ENCODE peak calls at places on chromosome 4, in six cellular contexts. P is gastrocnemius medialis; V is psoas muscle; W is AG04450; M is CD8-positive, alpha-beta T cell; X is CD8-positive, alpha-beta memory T cell. K is an unnamed sample.

GRCh38 chr4:8724436-8725070 is 132.0 kb downstream of the CPZ start:
- DNase-seq in P (no peak), V (no peak), X (no peak), M (no peak), W (no peak), K (no peak)

GRCh38 chr4:185992585-185992984 is 76.4 kb upstream of the TLR3 start:
- DNase-seq in V (no peak), P (no peak), M (no peak), X (no peak), W (no peak), K (no peak)

GRCh38 chr4:11456441-11456840 is 27.7 kb upstream of the HS3ST1 start:
- DNase-seq in P (no peak), M (no peak), V (no peak), X (no peak), W (no peak), K (no peak)

GRCh38 chr4:89357346-89357745 is 49.7 kb upstream of the GPRIN3 start:
- DNase-seq in X (no peak), P (no peak), V (no peak), W (no peak), M (no peak), K (no peak)

GRCh38 chr4:99722006-99722405 is 64.4 kb upstream of the C4orf54 start:
- DNase-seq in M (no peak), P (no peak), X (no peak), V (no peak), W (no peak), K (no peak)

GRCh38 chr4:178752954-178753525 is 1310.8 kb upstream of the AGA start:
- DNase-seq in X (no peak), W (no peak), V (no peak), P (no peak), M (no peak), K (no peak)

GRCh38 chr4:119781044-119781443 is 152.4 kb upstream of the PDE5A start:
- DNase-seq in M (no peak), V (no peak), W (no peak), P (no peak), X (no peak), K (no peak)

GRCh38 chr4:81606796-81607550 is 135.3 kb upstream of the RASGEF1B start:
- DNase-seq in V (no peak), W (no peak), M (no peak), P (no peak), X (no peak), K (no peak)

GRCh38 chr4:8235686-8236085 is 33.9 kb upstream of the HTRA3 start:
- DNase-seq in W (no peak), P (no peak), V (no peak), X (no peak), M (no peak), K (no peak)

GRCh38 chr4:81724925-81725329 is 253.2 kb upstream of the RASGEF1B start:
- DNase-seq in X (peak; percentile 2), V (peak; percentile 39), M (no peak), W (no peak), P (peak; percentile 40), K (no peak)

GRCh38 chr4:72701987-72702819 is 133.2 kb upstream of the ADAMTS3 start:
- DNase-seq in P (no peak), V (no peak), W (peak; percentile 10), X (no peak), M (no peak), K (no peak)

GRCh38 chr4:105978684-105979296 is 83.5 kb downstream of the NPNT start:
- DNase-seq in M (no peak), P (no peak), W (no peak), V (peak; percentile 26), X (no peak), K (no peak)

GRCh38 chr4:12716896-12717295 is 767.2 kb downstream of the RAB28 start:
- DNase-seq in V (no peak), P (no peak), W (no peak), M (no peak), X (no peak), K (no peak)

GRCh38 chr4:79248610-79249009 is 77.3 kb downstream of the NAA11 start:
- DNase-seq in P (no peak), W (no peak), V (no peak), X (no peak), M (no peak), K (no peak)

GRCh38 chr4:120733054-120733453 is 189.5 kb downstream of the PRDM5 start:
- DNase-seq in W (no peak), V (no peak), X (no peak), P (no peak), M (no peak), K (no peak)

DNA sequence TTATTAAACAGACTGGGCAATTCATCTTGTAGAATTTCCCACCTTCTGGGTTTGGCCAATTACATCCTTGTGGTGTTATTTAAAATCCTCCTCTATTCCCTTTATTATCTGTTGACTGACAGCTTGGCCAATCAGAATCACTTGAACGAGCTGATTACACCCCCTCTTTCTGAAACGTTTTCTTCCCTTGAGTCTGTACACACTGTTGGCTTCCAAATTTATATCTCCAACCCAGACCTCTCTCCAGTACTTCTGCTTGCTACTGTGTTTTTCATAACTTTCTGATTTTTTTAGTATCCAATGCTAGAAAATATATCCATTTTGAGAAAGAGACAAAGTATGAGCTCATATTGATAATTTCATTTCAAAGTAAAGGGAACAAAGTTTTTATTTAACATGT is 14.8 kb downstream of the CD38 start:
- DNase-seq in M (no peak), V (no peak), X (no peak), W (no peak), P (no peak), K (no peak)
- H3K9me3 ChIP-seq in M (no peaks in the 10 kb centered on the region), V (no peaks in the 10 kb centered on the region), X (no peaks in the 10 kb centered on the region), W (no peaks in the 10 kb centered on the region), P (no peaks in the 10 kb centered on the region), K (no peaks in the 10 kb centered on the region)

DNA sequence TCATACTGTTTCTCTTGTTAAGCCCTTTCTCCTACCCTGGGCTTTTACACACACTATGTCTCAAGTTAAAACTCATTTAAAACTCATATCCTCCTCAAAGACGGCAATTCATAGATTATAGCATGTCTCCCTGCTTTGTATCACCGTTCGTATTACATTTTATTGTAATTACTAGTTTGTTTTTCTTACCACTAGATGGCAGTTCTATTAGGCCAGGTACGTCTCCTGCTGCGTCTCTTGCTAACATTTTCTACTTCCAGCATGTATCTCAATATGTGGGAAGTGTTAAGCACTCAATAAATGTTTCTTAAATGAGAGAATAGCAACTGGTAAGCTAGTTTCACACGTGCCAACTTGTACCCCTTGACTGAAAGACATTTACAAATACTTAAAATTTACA is 450.3 kb upstream of the PCDH7 start:
- DNase-seq in M (no peak), W (no peak), X (no peak), V (no peak), P (no peak), K (no peak)
- H3K9me3 ChIP-seq in M (no peaks in the 10 kb centered on the region), W (no peaks in the 10 kb centered on the region), X (no peaks in the 10 kb centered on the region), V (peaks cover 6% of the 10 kb centered on the region), P (no peaks in the 10 kb centered on the region), K (no peaks in the 10 kb centered on the region)

GRCh38 chr4:4969298-4969697 is 50.0 kb downstream of the CYTL1 start:
- DNase-seq in X (no peak), M (no peak), P (peak; percentile 29), W (no peak), V (peak; percentile 78), K (no peak)

GRCh38 chr4:4971796-4972195 is 47.5 kb downstream of the CYTL1 start:
- DNase-seq in V (no peak), X (no peak), W (no peak), M (no peak), P (no peak), K (no peak)

DNA sequence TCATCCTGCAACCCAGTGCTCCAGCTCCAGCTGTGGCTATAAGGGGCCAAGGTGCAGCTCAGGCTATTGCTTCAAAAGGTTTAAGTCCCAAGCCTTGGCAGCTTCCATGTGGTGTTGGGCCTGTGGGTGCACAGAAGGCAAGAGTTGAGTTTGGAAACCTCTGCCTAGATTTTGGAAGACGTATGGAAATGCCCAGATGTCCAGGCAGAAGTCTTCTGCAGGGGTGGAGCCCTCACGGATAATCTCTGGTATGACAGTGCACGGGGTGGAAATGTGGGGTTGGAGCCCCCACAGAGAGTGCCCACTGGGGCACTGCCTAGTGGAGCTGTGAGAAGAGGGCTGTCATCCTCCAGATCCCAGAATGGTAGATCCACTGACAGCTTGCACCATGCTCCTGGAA is 44.5 kb downstream of the CYTL1 start:
- DNase-seq in M (no peak), P (no peak), W (no peak), X (no peak), V (no peak), K (no peak)
- H3K9me3 ChIP-seq in M (no peaks in the 10 kb centered on the region), P (no peaks in the 10 kb centered on the region), W (peaks cover 8% of the 10 kb centered on the region), X (no peaks in the 10 kb centered on the region), V (peaks cover 5% of the 10 kb centered on the region), K (no peaks in the 10 kb centered on the region)

GRCh38 chr4:141580523-141580922 is 55.9 kb upstream of the IL15 start:
- DNase-seq in M (no peak), W (no peak), X (no peak), V (no peak), P (no peak), K (no peak)
- H3K9me3 ChIP-seq in M (no peaks in the 10 kb centered on the region), W (no peaks in the 10 kb centered on the region), X (no peaks in the 10 kb centered on the region), V (no peaks in the 10 kb centered on the region), P (no peaks in the 10 kb centered on the region), K (no peaks in the 10 kb centered on the region)

GRCh38 chr4:48008021-48008596 is 8.4 kb downstream of the CNGA1 start:
- DNase-seq in P (no peak), V (no peak), X (no peak), M (no peak), W (no peak), K (no peak)
- H3K9me3 ChIP-seq in P (no peaks in the 10 kb centered on the region), V (no peaks in the 10 kb centered on the region), X (no peaks in the 10 kb centered on the region), M (no peaks in the 10 kb centered on the region), W (no peaks in the 10 kb centered on the region), K (no peaks in the 10 kb centered on the region)

DNA sequence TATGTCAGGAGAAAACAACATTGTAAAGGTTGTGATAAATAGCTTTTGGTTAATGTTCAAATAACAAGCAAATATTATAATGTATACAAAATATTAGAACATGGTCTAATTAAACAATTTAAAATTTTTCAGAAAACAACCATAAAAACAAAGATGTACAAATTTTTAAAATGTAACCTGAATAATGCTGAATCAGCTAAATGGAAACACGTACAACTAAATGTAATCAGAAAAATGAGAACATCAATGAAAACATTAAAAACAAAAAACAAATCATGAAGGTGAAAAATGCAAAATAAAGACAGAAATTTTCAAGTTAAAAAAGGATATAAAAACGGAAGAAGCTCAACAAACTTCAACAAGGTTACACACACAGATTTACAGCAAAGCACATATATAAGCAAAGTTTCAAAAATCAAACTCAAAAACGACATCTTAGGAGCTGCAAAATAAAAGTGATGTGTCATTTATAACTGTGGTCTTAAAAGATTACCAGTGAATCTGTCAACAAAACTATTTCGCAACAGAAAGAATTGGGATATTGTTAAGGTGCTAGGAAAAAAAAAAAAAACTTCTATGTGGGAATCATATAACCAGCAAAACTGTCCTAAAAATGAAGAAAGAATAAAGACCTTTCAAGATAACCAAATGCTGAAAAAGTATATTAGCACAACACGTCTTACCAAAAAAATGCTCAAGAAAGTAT is 31.8 kb downstream of the ZNF732 start:
- DNase-seq in X (no peak), P (no peak), W (no peak), V (no peak), M (no peak), K (no peak)
- H3K9me3 ChIP-seq in X (peaks cover 21% of the 10 kb centered on the region), P (peaks cover 9% of the 10 kb centered on the region), W (peaks cover 9% of the 10 kb centered on the region), V (peaks cover 94% of the 10 kb centered on the region), M (peaks cover 26% of the 10 kb centered on the region), K (peaks cover 39% of the 10 kb centered on the region)

DNA sequence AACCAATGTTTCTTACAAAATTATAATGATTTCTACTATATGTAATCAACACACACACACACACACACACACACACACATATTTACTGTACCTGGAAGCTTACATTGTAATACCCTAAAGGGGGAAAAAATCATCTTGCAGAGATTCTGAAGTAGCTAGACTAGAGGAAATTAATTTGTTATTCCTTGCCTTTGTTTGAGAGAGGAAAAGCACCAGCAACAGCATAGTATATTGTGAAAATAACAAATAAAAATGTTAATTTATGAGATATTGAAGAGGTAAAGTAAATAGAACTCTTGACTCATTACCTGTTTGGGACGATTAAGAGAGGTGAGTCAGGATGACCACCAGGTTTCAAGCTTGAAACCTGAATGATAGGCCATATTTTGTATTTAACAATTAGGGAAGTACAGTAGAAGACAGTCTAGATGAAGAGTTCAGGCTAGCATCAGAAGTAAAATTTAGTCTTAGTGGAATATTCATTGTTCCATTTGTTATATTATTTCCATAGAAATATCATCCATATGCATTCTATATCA is 873.4 kb upstream of the PCDH10 start:
- DNase-seq in W (no peak), X (no peak), P (no peak), M (no peak), V (no peak), K (no peak)
- H3K9me3 ChIP-seq in W (no peaks in the 10 kb centered on the region), X (peaks cover 3% of the 10 kb centered on the region), P (no peaks in the 10 kb centered on the region), M (no peaks in the 10 kb centered on the region), V (no peaks in the 10 kb centered on the region), K (no peaks in the 10 kb centered on the region)